ENCODE peak calls at places on chromosome 7, in five cellular contexts. One of them, this sample, is unnamed.

GRCh38 chr7:139909379-139910050 is 80.5 kb downstream of the TBXAS1 start:
- DNase-seq in mesendoderm: no peak
- DNase-seq in H9: no peak
- DNase-seq in trophoblast cell: no peak
- DNase-seq in neuronal stem cell: no peak
- DNase-seq in this sample: peak

GRCh38 chr7:86848226-86848625 is 204.5 kb downstream of the GRM3 start:
- DNase-seq in neuronal stem cell: no peak
- DNase-seq in trophoblast cell: peak
- DNase-seq in mesendoderm: no peak
- DNase-seq in H9: no peak
- DNase-seq in this sample: no peak

GRCh38 chr7:132934017-132934416 is 147.9 kb downstream of the CHCHD3 start:
- DNase-seq in mesendoderm: no peak
- DNase-seq in trophoblast cell: no peak
- DNase-seq in H9: no peak
- DNase-seq in neuronal stem cell: no peak
- DNase-seq in this sample: no peak

GRCh38 chr7:77282897-77283296 is 83.3 kb upstream of the FGL2 start:
- DNase-seq in H9: no peak
- DNase-seq in mesendoderm: no peak
- DNase-seq in trophoblast cell: peak
- DNase-seq in neuronal stem cell: no peak
- DNase-seq in this sample: no peak

GRCh38 chr7:91264083-91264923 is at the start of gene FZD1:
- DNase-seq in neuronal stem cell: peak
- DNase-seq in mesendoderm: peak
- DNase-seq in H9: peak
- DNase-seq in trophoblast cell: peak
- DNase-seq in this sample: peak

GRCh38 chr7:105678811-105679495 is 97.7 kb upstream of the EFCAB10 start:
- DNase-seq in neuronal stem cell: no peak
- DNase-seq in mesendoderm: peak
- DNase-seq in trophoblast cell: peak
- DNase-seq in H9: no peak
- DNase-seq in this sample: peak

GRCh38 chr7:24980695-24981543 is 941 bp upstream of the OSBPL3 start:
- DNase-seq in trophoblast cell: peak
- DNase-seq in H9: peak
- DNase-seq in neuronal stem cell: no peak
- DNase-seq in mesendoderm: peak
- DNase-seq in this sample: peak

GRCh38 chr7:101576993-101577392 is 52.1 kb downstream of the MYL10 start:
- DNase-seq in mesendoderm: peak
- DNase-seq in H9: peak
- DNase-seq in trophoblast cell: peak
- DNase-seq in neuronal stem cell: no peak
- DNase-seq in this sample: no peak

GRCh38 chr7:8147004-8147403 is 115.0 kb downstream of the ICA1 start:
- DNase-seq in H9: peak
- DNase-seq in mesendoderm: peak
- DNase-seq in trophoblast cell: no peak
- DNase-seq in neuronal stem cell: peak
- DNase-seq in this sample: no peak

GRCh38 chr7:141158562-141158961 is 84.7 kb downstream of the TMEM178B start:
- DNase-seq in neuronal stem cell: no peak
- DNase-seq in mesendoderm: peak
- DNase-seq in H9: peak
- DNase-seq in trophoblast cell: peak
- DNase-seq in this sample: peak

GRCh38 chr7:157496426-157497275 is 159.8 kb downstream of the DNAJB6 start:
- DNase-seq in trophoblast cell: no peak
- DNase-seq in mesendoderm: no peak
- DNase-seq in neuronal stem cell: no peak
- DNase-seq in H9: peak
- DNase-seq in this sample: no peak

GRCh38 chr7:104931181-104931781 is 82.7 kb upstream of the KMT2E start:
- DNase-seq in H9: no peak
- DNase-seq in mesendoderm: peak
- DNase-seq in trophoblast cell: no peak
- DNase-seq in neuronal stem cell: no peak
- DNase-seq in this sample: no peak

GRCh38 chr7:158084555-158084954 is 503.1 kb downstream of the PTPRN2 start:
- DNase-seq in H9: no peak
- DNase-seq in trophoblast cell: no peak
- DNase-seq in neuronal stem cell: no peak
- DNase-seq in mesendoderm: no peak
- DNase-seq in this sample: no peak

GRCh38 chr7:104366390-104366789 is 38.0 kb downstream of the LHFPL3 start:
- DNase-seq in trophoblast cell: no peak
- DNase-seq in neuronal stem cell: no peak
- DNase-seq in H9: no peak
- DNase-seq in mesendoderm: no peak
- DNase-seq in this sample: no peak

GRCh38 chr7:16881809-16882208 is at the start of gene AGR3:
- DNase-seq in mesendoderm: no peak
- DNase-seq in trophoblast cell: peak
- DNase-seq in H9: no peak
- DNase-seq in neuronal stem cell: no peak
- DNase-seq in this sample: no peak

GRCh38 chr7:46432666-46433065 is 511.6 kb upstream of the IGFBP3 start:
- DNase-seq in neuronal stem cell: no peak
- DNase-seq in H9: no peak
- DNase-seq in mesendoderm: no peak
- DNase-seq in trophoblast cell: no peak
- DNase-seq in this sample: peak

GRCh38 chr7:636396-636795 is 90.1 kb upstream of the DNAAF5 start:
- DNase-seq in neuronal stem cell: no peak
- DNase-seq in mesendoderm: peak
- DNase-seq in H9: no peak
- DNase-seq in trophoblast cell: peak
- DNase-seq in this sample: no peak

GRCh38 chr7:107392811-107393210 is 77.0 kb upstream of the GPR22 start:
- DNase-seq in neuronal stem cell: no peak
- DNase-seq in H9: no peak
- DNase-seq in trophoblast cell: no peak
- DNase-seq in mesendoderm: no peak
- DNase-seq in this sample: no peak

GRCh38 chr7:50591098-50591479 is 25.9 kb upstream of the DDC start:
- DNase-seq in mesendoderm: no peak
- DNase-seq in H9: no peak
- DNase-seq in neuronal stem cell: no peak
- DNase-seq in trophoblast cell: no peak
- DNase-seq in this sample: no peak

GRCh38 chr7:24717247-24717622 is 40.0 kb downstream of the GSDME start:
- DNase-seq in H9: no peak
- DNase-seq in mesendoderm: no peak
- DNase-seq in neuronal stem cell: no peak
- DNase-seq in trophoblast cell: no peak
- DNase-seq in this sample: no peak

GRCh38 chr7:111863269-111863668 is 301.0 kb upstream of the IMMP2L start:
- DNase-seq in mesendoderm: no peak
- DNase-seq in neuronal stem cell: no peak
- DNase-seq in H9: no peak
- DNase-seq in trophoblast cell: no peak
- DNase-seq in this sample: no peak

GRCh38 chr7:966291-967069 is 8.9 kb downstream of the COX19 start:
- DNase-seq in neuronal stem cell: no peak
- DNase-seq in mesendoderm: no peak
- DNase-seq in trophoblast cell: no peak
- DNase-seq in H9: no peak
- DNase-seq in this sample: no peak

GRCh38 chr7:82202107-82202506 is 241.5 kb downstream of the CACNA2D1 start:
- DNase-seq in trophoblast cell: no peak
- DNase-seq in mesendoderm: no peak
- DNase-seq in H9: no peak
- DNase-seq in neuronal stem cell: no peak
- DNase-seq in this sample: no peak

GRCh38 chr7:18566829-18567228 is 71.3 kb downstream of the HDAC9 start:
- DNase-seq in neuronal stem cell: no peak
- DNase-seq in H9: no peak
- DNase-seq in mesendoderm: no peak
- DNase-seq in trophoblast cell: no peak
- DNase-seq in this sample: no peak

GRCh38 chr7:43248961-43249807 is 136.7 kb downstream of the HECW1 start:
- DNase-seq in H9: no peak
- DNase-seq in mesendoderm: peak
- DNase-seq in trophoblast cell: no peak
- DNase-seq in neuronal stem cell: no peak
- DNase-seq in this sample: peak

GRCh38 chr7:138001529-138002095 is at the start of gene CREB3L2:
- DNase-seq in trophoblast cell: peak
- DNase-seq in mesendoderm: peak
- DNase-seq in neuronal stem cell: no peak
- DNase-seq in H9: peak
- DNase-seq in this sample: peak

DNA sequence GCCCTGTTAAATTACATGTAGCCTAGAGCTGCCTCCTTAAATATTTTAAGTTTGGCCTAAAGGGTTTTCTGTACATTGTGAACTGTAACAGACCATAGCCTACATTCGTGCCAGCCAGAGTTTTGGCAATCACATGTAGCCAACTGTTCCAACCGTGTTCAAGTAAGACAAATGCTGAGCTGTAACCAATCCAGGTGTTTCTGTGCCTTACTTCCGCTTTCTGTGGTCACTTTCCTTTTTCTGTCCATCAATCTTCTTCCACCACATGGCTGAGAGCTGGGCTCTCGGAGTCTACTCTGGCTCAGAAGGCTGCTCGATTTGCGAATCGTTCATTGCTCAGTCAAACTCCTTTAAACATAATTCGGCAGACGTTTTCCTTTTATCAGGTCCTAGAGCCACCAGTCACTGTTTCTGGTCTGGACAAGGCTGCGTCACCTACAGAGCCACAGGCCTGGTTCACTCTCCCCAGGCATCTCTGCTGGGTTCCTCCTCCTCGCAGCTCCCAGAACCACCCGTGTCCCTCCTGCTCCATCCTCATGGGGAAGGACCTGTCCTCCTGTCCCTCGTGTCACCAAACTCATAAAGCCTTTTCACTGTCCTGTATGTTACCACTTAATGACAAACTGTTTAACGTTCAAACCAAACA is 158.0 kb upstream of the RHEB start:
- DNase-seq in trophoblast cell: no peak
- DNase-seq in mesendoderm: no peak
- DNase-seq in neuronal stem cell: no peak
- DNase-seq in H9: no peak
- DNase-seq in this sample: no peak
- H3K18ac ChIP-seq in trophoblast cell: no peak
- H3K18ac ChIP-seq in mesendoderm: peak
- H3K18ac ChIP-seq in neuronal stem cell: peak
- H3K18ac ChIP-seq in H9: no peak
- H3K18ac ChIP-seq in this sample: no peak

GRCh38 chr7:44257618-44258422 is 57.0 kb downstream of the YKT6 start:
- DNase-seq in H9: no peak
- DNase-seq in trophoblast cell: peak
- DNase-seq in neuronal stem cell: no peak
- DNase-seq in mesendoderm: peak
- DNase-seq in this sample: peak

GRCh38 chr7:44256459-44256858 is 55.7 kb downstream of the YKT6 start:
- DNase-seq in trophoblast cell: no peak
- DNase-seq in H9: no peak
- DNase-seq in neuronal stem cell: no peak
- DNase-seq in mesendoderm: no peak
- DNase-seq in this sample: no peak

GRCh38 chr7:44258865-44259546 is 58.2 kb downstream of the YKT6 start:
- DNase-seq in mesendoderm: no peak
- DNase-seq in H9: no peak
- DNase-seq in neuronal stem cell: no peak
- DNase-seq in trophoblast cell: no peak
- DNase-seq in this sample: no peak

GRCh38 chr7:44258423-44258760 is 57.6 kb downstream of the YKT6 start:
- DNase-seq in trophoblast cell: no peak
- DNase-seq in H9: no peak
- DNase-seq in mesendoderm: no peak
- DNase-seq in neuronal stem cell: no peak
- DNase-seq in this sample: no peak

DNA sequence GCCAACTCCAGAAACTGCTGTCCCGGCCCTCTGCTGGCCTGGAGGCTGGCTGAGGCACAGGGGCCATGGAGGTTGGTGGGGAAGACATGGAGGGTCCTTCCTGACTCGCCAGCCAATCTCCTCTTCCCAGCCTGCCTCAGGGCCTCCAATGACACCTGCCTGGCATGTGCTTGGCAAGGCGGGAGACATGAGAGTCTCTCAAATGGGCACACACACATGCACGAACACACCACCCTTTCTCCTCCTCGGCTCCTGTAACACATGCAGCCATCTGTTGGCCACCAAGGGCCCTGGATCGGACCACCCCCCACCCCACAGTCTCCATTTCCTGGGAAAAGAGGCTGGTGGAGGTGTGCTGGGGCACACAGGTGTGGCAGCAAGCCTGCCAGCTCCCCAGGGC is 56.4 kb downstream of the YKT6 start:
- DNase-seq in neuronal stem cell: no peak
- DNase-seq in H9: no peak
- DNase-seq in mesendoderm: no peak
- DNase-seq in trophoblast cell: no peak
- DNase-seq in this sample: no peak
- H3K18ac ChIP-seq in neuronal stem cell: peak
- H3K18ac ChIP-seq in H9: no peak
- H3K18ac ChIP-seq in mesendoderm: no peak
- H3K18ac ChIP-seq in trophoblast cell: peak
- H3K18ac ChIP-seq in this sample: no peak

GRCh38 chr7:92758796-92759431 is 77.5 kb downstream of the CDK6 start:
- DNase-seq in neuronal stem cell: no peak
- DNase-seq in trophoblast cell: no peak
- DNase-seq in mesendoderm: peak
- DNase-seq in H9: no peak
- DNase-seq in this sample: no peak

GRCh38 chr7:92750961-92751360 is 85.4 kb downstream of the CDK6 start:
- DNase-seq in H9: no peak
- DNase-seq in trophoblast cell: peak
- DNase-seq in mesendoderm: no peak
- DNase-seq in neuronal stem cell: no peak
- DNase-seq in this sample: peak

GRCh38 chr7:92753614-92754013 is 82.8 kb downstream of the CDK6 start:
- DNase-seq in mesendoderm: no peak
- DNase-seq in H9: no peak
- DNase-seq in neuronal stem cell: no peak
- DNase-seq in trophoblast cell: no peak
- DNase-seq in this sample: peak

GRCh38 chr7:92751902-92752901 is 84.2 kb downstream of the CDK6 start:
- DNase-seq in trophoblast cell: no peak
- DNase-seq in mesendoderm: peak
- DNase-seq in H9: no peak
- DNase-seq in neuronal stem cell: no peak
- DNase-seq in this sample: peak

GRCh38 chr7:92754756-92755581 is 81.4 kb downstream of the CDK6 start:
- DNase-seq in neuronal stem cell: no peak
- DNase-seq in mesendoderm: no peak
- DNase-seq in trophoblast cell: no peak
- DNase-seq in H9: no peak
- DNase-seq in this sample: no peak
- H3K18ac ChIP-seq in neuronal stem cell: no peak
- H3K18ac ChIP-seq in mesendoderm: no peak
- H3K18ac ChIP-seq in trophoblast cell: peak
- H3K18ac ChIP-seq in H9: no peak
- H3K18ac ChIP-seq in this sample: peak

GRCh38 chr7:97298561-97298960 is 181.1 kb downstream of the SDHAF3 start:
- DNase-seq in H9: no peak
- DNase-seq in mesendoderm: no peak
- DNase-seq in neuronal stem cell: no peak
- DNase-seq in trophoblast cell: peak
- DNase-seq in this sample: no peak
- H3K18ac ChIP-seq in H9: no peak
- H3K18ac ChIP-seq in mesendoderm: no peak
- H3K18ac ChIP-seq in neuronal stem cell: no peak
- H3K18ac ChIP-seq in trophoblast cell: no peak
- H3K18ac ChIP-seq in this sample: no peak